ENCODE peak calls at places on chromosomes 7 and 10, in nine cellular contexts. Z is bronchial epithelial cell, M is choroid plexus epithelial cell, A is adrenal gland, L is AG04450, F is HFF-Myc, G is AG10803, Y is cardiac muscle cell, S is thyroid gland. N is an unnamed sample.

GRCh38 chr10:113073549-113074189 is 123.6 kb downstream of the TCF7L2 start:
- DNase-seq in S (peak; percentile 26), L (peak; percentile 83), Y (no peak), A (peak; percentile 71), G (peak; percentile 95), F (peak; percentile 91), M (peak; percentile 97), Z (peak; percentile 85), N (peak; percentile 90)

GRCh38 chr10:76408646-76409045 is 977.2 kb downstream of the LRMDA start:
- DNase-seq in F (no peak), G (peak; percentile 93), A (no peak), Z (no peak), S (no peak), M (no peak), Y (no peak), L (no peak), N (no peak)

GRCh38 chr7:50727711-50728110 is 55.0 kb downstream of the GRB10 start:
- DNase-seq in G (no peak), F (no peak), L (no peak), Z (no peak), M (no peak), Y (no peak), S (no peak), A (no peak), N (no peak)

GRCh38 chr10:122863796-122864592 is 15.4 kb downstream of the FAM24B start:
- DNase-seq in Z (no peak), S (no peak), F (no peak), A (no peak), Y (no peak), G (peak; percentile 18), M (peak; percentile 59), L (no peak), N (no peak)

GRCh38 chr10:33071857-33072256 is 113.8 kb upstream of the ITGB1 start:
- DNase-seq in G (no peak), Z (no peak), Y (no peak), F (no peak), S (no peak), L (no peak), A (no peak), M (no peak), N (no peak)

GRCh38 chr7:23291957-23292560 is 7.1 kb upstream of the MALSU1 start:
- DNase-seq in F (no peak), G (no peak), S (no peak), A (no peak), L (no peak), M (no peak), Z (no peak), Y (no peak), N (no peak)

GRCh38 chr7:112800486-112800885 is 10.3 kb upstream of the TMEM168 start:
- DNase-seq in Z (no peak), F (no peak), L (no peak), G (no peak), S (no peak), Y (no peak), A (no peak), M (no peak), N (no peak)

GRCh38 chr7:135811513-135811912 is 62.9 kb upstream of the FAM180A start:
- DNase-seq in S (no peak), Z (peak; percentile 12), L (peak; percentile 43), M (no peak), Y (no peak), A (no peak), F (no peak), G (no peak), N (no peak)

GRCh38 chr10:87590705-87591588 is 68.7 kb upstream of the PAPSS2 start:
- DNase-seq in L (peak; percentile 52), Z (no peak), M (peak; percentile 35), Y (no peak), S (no peak), A (no peak), F (no peak), G (no peak), N (no peak)

GRCh38 chr10:34181545-34182300 is 633.4 kb downstream of the PARD3 start:
- DNase-seq in Y (peak; percentile 23), M (peak; percentile 66), L (peak; percentile 50), S (peak; percentile 8), Z (peak; percentile 3), A (peak; percentile 58), F (no peak), G (peak; percentile 76), N (no peak)

GRCh38 chr10:103053659-103054581 is 135.8 kb downstream of the CNNM2 start:
- DNase-seq in S (peak; percentile 65), Y (peak; percentile 54), L (peak; percentile 45), M (peak; percentile 93), Z (peak; percentile 40), G (peak; percentile 87), A (peak; percentile 94), F (peak; percentile 46), N (peak; percentile 37)
- H3K4me3 ChIP-seq in S (peak overlapping the region; percentile 10), Y (no peak overlapping the region), L (peak overlapping the region; percentile 44), M (peak overlapping the region; percentile 49), Z (no peak overlapping the region), G (peak overlapping the region; percentile 51), A (no peak overlapping the region), F (peak overlapping the region; percentile 18), N (peak overlapping the region; percentile 55)

GRCh38 chr10:63977329-63977923 is 456.2 kb downstream of the REEP3 start:
- DNase-seq in G (peak; percentile 34), Z (peak; percentile 43), F (no peak), S (peak; percentile 30), L (no peak), A (peak; percentile 55), M (peak; percentile 54), Y (peak; percentile 60), N (peak; percentile 4)
- TF ChIP-seq CTCF in G (peak; percentile 67), Z (peak; percentile 74), F (peak; percentile 51), S (peak; percentile 52), L (peak; percentile 53), A (peak; percentile 34), M (peak; percentile 71), Y (peak; percentile 70), N (peak; percentile 80)

DNA sequence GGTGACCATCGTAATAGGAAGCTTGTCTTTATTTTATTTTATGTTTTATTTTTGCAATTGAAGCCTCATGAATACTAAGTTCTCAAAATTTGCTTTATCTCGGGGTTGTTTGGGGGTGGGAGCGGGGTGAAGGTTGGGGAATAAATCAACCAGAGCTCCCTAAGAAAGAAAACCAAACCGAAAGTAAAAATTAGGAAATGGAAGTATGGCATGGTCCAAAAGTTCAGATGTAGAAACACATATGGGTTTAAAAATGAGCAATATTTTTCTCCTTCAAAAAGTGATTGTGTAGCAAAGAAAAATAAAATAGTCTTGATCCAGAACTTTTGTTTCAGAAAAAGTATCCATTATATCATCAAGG is 177.4 kb upstream of the PLXDC2 start:
- DNase-seq in A (no peak), M (no peak), Y (no peak), Z (no peak), S (no peak), G (no peak), L (no peak), F (no peak), N (no peak)
- H3K4me3 ChIP-seq in A (no peak overlapping the region), M (peak overlapping the region; percentile 41), Y (no peak overlapping the region), Z (no peak overlapping the region), S (no peak overlapping the region), G (peak overlapping the region; percentile 30), L (peak overlapping the region; percentile 46), F (no peak overlapping the region), N (peak overlapping the region; percentile 21)

GRCh38 chr7:104341545-104341944 is 13.1 kb downstream of the LHFPL3 start:
- DNase-seq in F (no peak), G (no peak), L (no peak), A (no peak), S (no peak), M (no peak), Y (peak; percentile 54), Z (no peak), N (no peak)
- TF ChIP-seq CTCF in F (peak; percentile 12), G (no peak), L (no peak), A (no peak), S (peak; percentile 24), M (no peak), Y (no peak), Z (no peak), N (peak; percentile 20)

DNA sequence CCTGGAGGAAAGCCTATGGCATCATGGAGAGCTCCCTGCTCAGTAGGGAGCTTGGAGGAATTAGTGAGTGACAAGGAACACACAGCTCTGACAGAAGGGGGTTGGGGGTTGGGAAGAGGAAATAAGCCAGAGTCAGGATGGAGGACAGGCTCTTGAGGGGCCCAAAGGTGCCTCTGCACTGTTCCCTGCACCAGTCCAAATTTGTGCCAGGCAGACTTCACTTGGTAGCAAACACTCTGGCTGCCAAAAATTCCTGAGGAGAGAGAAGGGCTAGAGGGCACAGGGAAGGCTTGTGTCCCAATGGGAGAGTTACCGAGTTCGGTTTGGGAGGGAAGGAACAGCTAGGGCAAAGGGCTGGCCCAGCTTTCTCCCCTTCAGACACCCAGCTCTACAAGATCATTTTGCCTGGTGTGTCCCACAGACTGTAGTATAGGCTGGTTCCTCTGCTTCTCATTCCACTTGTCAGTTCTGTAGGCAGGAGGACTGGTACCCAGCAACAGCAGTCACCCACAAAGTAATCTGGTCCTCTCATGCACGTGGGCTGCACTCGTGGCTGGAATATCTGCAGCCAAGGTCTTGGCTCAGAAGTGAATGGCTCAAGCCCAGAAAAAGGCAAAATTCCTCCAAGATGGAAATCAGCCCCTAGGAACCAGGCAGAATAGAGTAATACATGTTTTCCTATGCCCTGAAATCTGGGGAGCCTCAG is 8.0 kb upstream of the KCNIP2 start:
- DNase-seq in Z (no peak), F (no peak), S (no peak), M (no peak), Y (no peak), G (peak; percentile 31), A (no peak), L (no peak), N (no peak)
- H3K4me3 ChIP-seq in Z (no peak overlapping the region), F (no peak overlapping the region), S (no peak overlapping the region), M (no peak overlapping the region), Y (no peak overlapping the region), G (no peak overlapping the region), A (no peak overlapping the region), L (no peak overlapping the region), N (no peak overlapping the region)

DNA sequence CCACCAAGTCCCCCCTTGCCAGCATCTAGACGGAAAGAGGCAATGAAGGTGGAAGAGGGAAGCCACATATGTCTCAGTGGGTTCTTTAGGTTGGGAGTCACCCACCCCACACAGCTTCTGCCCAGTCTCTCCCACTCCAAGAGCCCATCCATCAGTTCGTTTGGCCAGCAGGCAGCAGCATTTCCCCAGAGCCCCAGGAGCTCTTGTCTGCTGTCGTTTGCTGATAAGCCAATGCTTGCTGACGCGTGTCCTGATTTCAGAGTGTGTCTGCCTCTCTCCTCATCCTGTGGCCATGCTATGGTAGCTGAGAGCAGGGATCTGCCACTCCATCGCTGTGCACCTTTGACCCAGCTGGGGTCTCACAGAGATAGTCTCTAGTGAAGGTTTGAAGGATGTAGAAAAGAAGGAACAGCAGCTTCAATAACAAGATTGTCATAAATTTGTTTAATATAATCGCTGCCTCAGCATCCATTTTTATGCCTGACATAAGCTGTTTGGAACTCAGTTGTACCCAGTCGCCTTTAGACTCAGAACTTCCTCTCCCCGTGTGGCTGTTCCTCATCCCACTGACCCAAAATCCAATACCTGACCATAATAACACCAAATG is 39.4 kb upstream of the GDF10 start:
- DNase-seq in F (no peak), Y (peak; percentile 73), Z (no peak), S (no peak), G (no peak), M (no peak), L (no peak), A (peak; percentile 79), N (no peak)
- TF ChIP-seq CTCF in F (no peak), Y (no peak), Z (no peak), S (no peak), G (no peak), M (peak; percentile 9), L (no peak), A (no peak), N (no peak)

N was measured in epithelial cell of proximal tubule.